ENCODE peak calls at places on chromosomes 11 and 22, in eight cellular contexts. Z is MM.1S; S is type B pancreatic cell; O is activated CD4-positive, alpha-beta T cell treated with anti-CD3 and anti-CD28 coated beads, Interleukin-2, amount 10 ng/mL, durations not matched to agents 7 days and 5 days; J is cortex of kidney; W is right lobe of liver; U is CD4-positive, alpha-beta memory T cell; F is dermis blood vessel endothelial cell. G is an unnamed sample.

GRCh38 chr22:21634081-21634480 is 1.5 kb downstream of the CCDC116 start:
- DNase-seq in W (no peak), S (no peak), F (no peak), Z (no peak), O (no peak), U (no peak), J (no peak), G (no peak)

GRCh38 chr11:70477607-70478006 is 79.3 kb downstream of the CTTN start:
- DNase-seq in Z (no peak), F (no peak), W (no peak), J (no peak), S (no peak), U (no peak), O (no peak), G (no peak)

GRCh38 chr22:37741312-37741795 is 44.5 kb downstream of the TRIOBP start:
- DNase-seq in U (no peak), J (no peak), Z (no peak), W (peak), O (no peak), F (no peak), S (peak), G (peak)

GRCh38 chr11:96508861-96509260 is 119.0 kb downstream of the JRKL start:
- DNase-seq in U (no peak), F (no peak), J (no peak), O (no peak), W (no peak), Z (no peak), S (no peak), G (no peak)

GRCh38 chr22:43628253-43628649 is 183.9 kb downstream of the EFCAB6 start:
- DNase-seq in U (no peak), S (no peak), O (no peak), W (no peak), Z (no peak), J (no peak), F (no peak), G (peak)

GRCh38 chr11:9953994-9954626 is 290.2 kb downstream of the SWAP70 start:
- DNase-seq in J (no peak), O (no peak), F (no peak), W (no peak), S (no peak), Z (no peak), U (no peak), G (no peak)

GRCh38 chr22:49693416-49693815 is 134.3 kb downstream of the BRD1 start:
- DNase-seq in W (no peak), F (no peak), Z (no peak), O (no peak), S (no peak), J (no peak), U (no peak), G (peak)

GRCh38 chr11:67022341-67022933 is 497 bp upstream of the SYT12 start:
- DNase-seq in J (no peak), S (no peak), Z (no peak), F (peak), U (no peak), O (no peak), W (peak), G (no peak)

GRCh38 chr11:124987096-124987495 is 33.1 kb downstream of the CCDC15 start:
- DNase-seq in F (no peak), W (no peak), O (no peak), U (no peak), Z (no peak), S (no peak), J (no peak), G (no peak)

GRCh38 chr22:23270212-23270733 is 90.0 kb downstream of the BCR start:
- DNase-seq in U (no peak), O (no peak), S (no peak), J (no peak), F (no peak), W (no peak), Z (no peak), G (no peak)

GRCh38 chr11:69040581-69041260 is 8.0 kb upstream of the TPCN2 start:
- DNase-seq in Z (no peak), F (no peak), S (no peak), U (no peak), W (no peak), O (no peak), J (no peak), G (no peak)

GRCh38 chr11:59173964-59174663 is 2.2 kb downstream of the DTX4 start:
- DNase-seq in J (no peak), S (no peak), F (no peak), O (no peak), U (no peak), Z (no peak), W (peak), G (peak)

GRCh38 chr11:62025429-62026105 is 58.1 kb upstream of the FTH1 start:
- DNase-seq in W (peak), U (peak), S (no peak), O (peak), F (peak), Z (peak), J (no peak), G (no peak)

GRCh38 chr11:14582835-14583234 is 60.8 kb upstream of the PDE3B start:
- DNase-seq in W (peak), O (no peak), S (no peak), U (no peak), F (no peak), J (no peak), Z (no peak), G (no peak)

GRCh38 chr22:47328550-47329243 is 566.2 kb downstream of the TBC1D22A start:
- DNase-seq in U (no peak), O (no peak), S (no peak), Z (no peak), W (no peak), F (peak), J (no peak), G (peak)

GRCh38 chr11:133984828-133985227 is 28.1 kb upstream of the IGSF9B start:
- DNase-seq in S (no peak), O (no peak), J (no peak), Z (no peak), U (no peak), W (no peak), F (no peak), G (no peak)

GRCh38 chr11:115623021-115623451 is 118.8 kb upstream of the CADM1 start:
- DNase-seq in J (no peak), W (peak), U (no peak), Z (no peak), F (peak), S (no peak), O (no peak), G (peak)

GRCh38 chr11:69229521-69229920 is 64.4 kb upstream of the MYEOV start:
- DNase-seq in S (peak), U (no peak), O (no peak), F (no peak), W (no peak), Z (no peak), J (no peak), G (peak)

GRCh38 chr11:44509291-44509690 is 56.2 kb upstream of the CD82 start:
- DNase-seq in F (no peak), J (no peak), O (no peak), Z (no peak), U (no peak), W (no peak), S (no peak), G (no peak)

GRCh38 chr11:118661425-118662301 is 17.8 kb downstream of the TREH start:
- DNase-seq in O (no peak), W (no peak), S (no peak), U (no peak), J (no peak), Z (no peak), F (no peak), G (no peak)

GRCh38 chr11:73889019-73889418 is 12.2 kb downstream of the PAAF1 start:
- DNase-seq in U (no peak), S (no peak), Z (no peak), F (peak), W (no peak), O (no peak), J (no peak), G (no peak)

GRCh38 chr11:130472434-130472961 is 24.1 kb downstream of the ADAMTS15 start:
- DNase-seq in O (no peak), J (no peak), F (no peak), W (no peak), U (no peak), S (no peak), Z (no peak), G (no peak)

GRCh38 chr11:17722000-17722643 is 2.8 kb downstream of the MYOD1 start:
- DNase-seq in W (peak), S (no peak), U (no peak), J (no peak), F (peak), Z (no peak), O (no peak), G (no peak)